ENCODE peak calls at places on chromosomes 4 and X, in ten cellular contexts. R, E, P, W, X, Q, Y, D, M and B are unnamed samples.

GRCh38 chrX:43644124-43644701 is 11.9 kb upstream of the MAOA start:
- DNase-seq in R (no peak), E (peak; percentile 83), P (no peak), W (no peak), X (no peak), Q (no peak), Y (no peak), D (no peak), M (no peak), B (no peak)

GRCh38 chrX:28997716-28998115 is 410.5 kb downstream of the IL1RAPL1 start:
- DNase-seq in R (no peak), E (peak; percentile 54), P (no peak), W (no peak), X (no peak), Q (no peak), Y (no peak), D (no peak), M (no peak), B (no peak)

GRCh38 chr4:113869743-113870375 is 108.3 kb upstream of the CAMK2D start:
- DNase-seq in R (no peak), E (peak; percentile 81), P (no peak), W (no peak), X (no peak), Q (peak; percentile 74), Y (no peak), D (no peak), M (no peak), B (no peak)

GRCh38 chrX:136525738-136526606 is 6.0 kb upstream of the VGLL1 start:
- DNase-seq in R (no peak), E (peak; percentile 84), P (no peak), W (peak; percentile 72), X (no peak), Q (no peak), Y (no peak), D (peak; percentile 88), M (peak; percentile 85), B (peak; percentile 76)

GRCh38 chrX:73213734-73214133 is 917 bp downstream of the NAP1L2 start:
- DNase-seq in R (no peak), E (no peak), P (no peak), W (no peak), X (no peak), Q (no peak), Y (no peak), D (no peak), M (no peak), B (no peak)

GRCh38 chr4:7985072-7985471 is 45.4 kb upstream of the AFAP1 start:
- DNase-seq in R (no peak), E (no peak), P (no peak), W (no peak), X (no peak), Q (no peak), Y (no peak), D (peak; percentile 34), M (no peak), B (no peak)

GRCh38 chr4:8192748-8193738 is 6.0 kb upstream of the SH3TC1 start:
- DNase-seq in R (no peak), E (peak; percentile 53), P (no peak), W (peak; percentile 50), X (no peak), Q (peak; percentile 93), Y (no peak), D (peak; percentile 76), M (peak; percentile 59), B (no peak)

GRCh38 chr4:155322782-155323181 is 54.0 kb downstream of the MAP9 start:
- DNase-seq in R (no peak), E (no peak), P (no peak), W (no peak), X (no peak), Q (no peak), Y (no peak), D (no peak), M (no peak), B (no peak)

GRCh38 chr4:85717366-85717765 is 242.4 kb downstream of the ARHGAP24 start:
- DNase-seq in R (no peak), E (no peak), P (no peak), W (no peak), X (no peak), Q (no peak), Y (no peak), D (no peak), M (no peak), B (no peak)

GRCh38 chr4:85715996-85716737 is 241.2 kb downstream of the ARHGAP24 start:
- DNase-seq in R (no peak), E (peak; percentile 66), P (no peak), W (no peak), X (no peak), Q (no peak), Y (no peak), D (no peak), M (no peak), B (no peak)

GRCh38 chr4:85708468-85708867 is 233.5 kb downstream of the ARHGAP24 start:
- DNase-seq in R (no peak), E (no peak), P (peak; percentile 21), W (no peak), X (no peak), Q (no peak), Y (no peak), D (peak; percentile 13), M (no peak), B (no peak)

GRCh38 chr4:85717847-85718246 is 242.9 kb downstream of the ARHGAP24 start:
- DNase-seq in R (no peak), E (no peak), P (no peak), W (no peak), X (no peak), Q (no peak), Y (no peak), D (no peak), M (no peak), B (no peak)

DNA sequence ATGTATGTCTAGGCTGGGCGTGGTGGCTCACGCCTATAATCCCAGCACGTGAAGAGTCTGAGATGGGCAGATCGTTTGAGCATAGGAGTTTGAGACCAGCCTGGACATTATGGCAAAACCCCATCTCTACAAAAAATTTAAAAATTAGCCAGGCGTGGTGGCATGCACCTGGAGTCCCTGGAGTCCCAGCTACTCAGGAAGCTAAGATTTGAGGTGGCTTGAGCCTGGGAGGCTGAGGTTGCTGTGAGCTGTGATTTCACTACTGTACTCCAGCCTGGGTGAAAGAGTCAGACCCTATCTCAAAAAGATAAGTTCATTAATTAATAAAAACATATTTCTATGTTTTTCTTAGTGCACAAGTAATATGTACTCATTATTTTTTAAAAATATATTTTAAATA is 238.1 kb downstream of the ARHGAP24 start:
- DNase-seq in R (no peak), E (no peak), P (no peak), W (no peak), X (no peak), Q (no peak), Y (no peak), D (no peak), M (no peak), B (no peak)
- H3K4me3 ChIP-seq in R (no peak overlapping the region), E (no peak overlapping the region), P (no peak overlapping the region), W (no peak overlapping the region), X (no peak overlapping the region), Q (no peak overlapping the region), Y (no peak overlapping the region), D (no peak overlapping the region), M (no peak overlapping the region), B (no peak overlapping the region)

GRCh38 chr4:142566780-142567179 is 279.3 kb downstream of the INPP4B start:
- DNase-seq in R (no peak), E (no peak), P (no peak), W (no peak), X (no peak), Q (no peak), Y (no peak), D (no peak), M (no peak), B (no peak)

GRCh38 chr4:142563682-142564291 is 282.3 kb downstream of the INPP4B start:
- DNase-seq in R (no peak), E (peak; percentile 69), P (peak; percentile 48), W (no peak), X (peak; percentile 42), Q (peak; percentile 11), Y (no peak), D (no peak), M (no peak), B (no peak)

GRCh38 chr4:142567199-142567598 is 278.9 kb downstream of the INPP4B start:
- DNase-seq in R (peak; percentile 53), E (peak; percentile 22), P (peak; percentile 92), W (no peak), X (no peak), Q (peak; percentile 26), Y (peak; percentile 29), D (no peak), M (no peak), B (no peak)

GRCh38 chr4:142566243-142566642 is 279.9 kb downstream of the INPP4B start:
- DNase-seq in R (no peak), E (no peak), P (no peak), W (no peak), X (no peak), Q (no peak), Y (no peak), D (no peak), M (no peak), B (no peak)

DNA sequence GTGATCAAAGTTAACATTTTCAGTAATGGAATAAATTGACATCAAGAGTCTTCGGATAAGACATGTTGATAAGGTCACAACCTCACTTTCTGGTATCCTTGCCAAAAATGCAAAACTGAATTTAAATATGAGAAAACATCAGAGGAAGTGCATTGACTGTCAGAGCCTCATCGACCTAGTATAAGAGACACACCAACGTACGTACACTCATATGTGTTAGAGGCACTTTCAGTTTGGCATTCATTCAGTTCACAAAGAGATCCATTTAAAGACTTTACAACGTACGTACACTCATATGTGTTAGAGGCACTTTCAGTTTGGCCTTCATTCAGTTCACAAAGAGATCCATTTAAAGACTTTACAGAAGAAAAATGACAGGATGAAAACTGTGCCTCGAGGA is 280.3 kb downstream of the INPP4B start:
- DNase-seq in R (no peak), E (no peak), P (no peak), W (no peak), X (no peak), Q (peak; percentile 7), Y (no peak), D (no peak), M (no peak), B (no peak)
- H3K4me3 ChIP-seq in R (no peak overlapping the region), E (no peak overlapping the region), P (no peak overlapping the region), W (no peak overlapping the region), X (peak overlapping the region; percentile 0), Q (no peak overlapping the region), Y (peak overlapping the region; percentile 21), D (no peak overlapping the region), M (no peak overlapping the region), B (peak overlapping the region; percentile 26)

DNA sequence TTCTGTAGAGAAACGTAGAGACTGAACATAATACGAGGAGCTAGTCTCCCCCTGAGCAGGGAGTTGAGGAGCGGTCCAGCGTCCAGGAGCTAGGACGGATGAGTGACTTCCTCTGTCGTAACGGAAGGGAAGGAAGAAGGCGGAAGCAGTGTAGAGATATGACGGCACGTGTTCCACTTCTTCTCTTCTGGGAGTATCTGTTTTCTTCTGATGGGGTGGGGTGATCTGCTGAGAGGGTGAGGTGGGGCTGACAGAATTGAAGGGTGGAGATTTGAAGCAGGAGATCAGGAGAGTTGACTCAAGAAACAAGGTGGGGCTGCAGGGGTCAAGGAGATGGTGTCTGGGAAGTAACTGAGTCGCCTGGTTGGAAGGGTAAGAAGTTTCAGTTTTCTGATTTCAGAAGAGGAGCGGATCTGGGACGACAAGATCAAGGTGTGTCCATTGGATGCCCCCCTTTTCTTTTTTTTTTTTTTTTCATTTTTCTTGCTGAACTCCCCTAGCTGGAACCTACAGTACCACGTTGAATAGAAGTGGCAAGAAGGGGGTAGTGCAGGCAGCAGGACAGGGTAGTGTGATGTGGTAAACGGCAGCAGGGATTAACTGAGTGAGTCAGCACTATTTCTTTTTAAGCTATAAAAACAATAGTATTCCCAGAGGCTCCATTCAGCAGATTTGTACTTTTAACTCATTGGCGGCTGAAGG is 50.7 kb upstream of the SETD7 start:
- DNase-seq in R (no peak), E (peak; percentile 36), P (peak; percentile 58), W (no peak), X (no peak), Q (no peak), Y (no peak), D (no peak), M (no peak), B (no peak)
- H3K4me3 ChIP-seq in R (no peak overlapping the region), E (no peak overlapping the region), P (no peak overlapping the region), W (peak overlapping the region; percentile 52), X (no peak overlapping the region), Q (no peak overlapping the region), Y (peak overlapping the region; percentile 20), D (peak overlapping the region; percentile 40), M (peak overlapping the region; percentile 30), B (peak overlapping the region; percentile 59)

GRCh38 chrX:72180539-72180938 is 1.0 kb upstream of the PIN4 start:
- DNase-seq in R (no peak), E (no peak), P (no peak), W (no peak), X (no peak), Q (no peak), Y (no peak), D (no peak), M (no peak), B (no peak)
- H3K4me3 ChIP-seq in R (no peak overlapping the region), E (no peak overlapping the region), P (no peak overlapping the region), W (peak overlapping the region; percentile 82), X (peak overlapping the region; percentile 80), Q (peak overlapping the region; percentile 63), Y (peak overlapping the region; percentile 83), D (peak overlapping the region; percentile 83), M (peak overlapping the region; percentile 72), B (peak overlapping the region; percentile 79)